ENCODE peak calls at places on chromosomes 2 and 18, in nine cellular contexts. One of them, this sample, is unnamed.

GRCh38 chr2:37776487-37776886 is 105.0 kb upstream of the CDC42EP3 start:
- DNase-seq in HEK293T: no peak
- DNase-seq in WTC11: no peak
- DNase-seq in cardiac fibroblast: peak; percentile 94
- DNase-seq in posterior cingulate gyrus: no peak
- DNase-seq in stimulated activated naive CD8-positive, alpha-beta T cell treated with anti-CD3 and anti-CD28 coated beads, Interleukin-15, amount 100 ng/mL, for 72 hours: no peak
- DNase-seq in naive thymus-derived CD8-positive, alpha-beta T cell: no peak
- DNase-seq in NCI-H748 treated with DMSO at 0.1 percent for 48 hours: no peak
- DNase-seq in stimulated activated CD8-positive, alpha-beta memory T cell treated with anti-CD3 and anti-CD28 coated beads, Interleukin-2, amount 100 ng/mL, for 1 hour: no peak
- DNase-seq in this sample: no peak

GRCh38 chr2:177998006-177998405 is 74.6 kb downstream of the PDE11A start:
- DNase-seq in HEK293T: no peak
- DNase-seq in WTC11: no peak
- DNase-seq in cardiac fibroblast: peak; percentile 76
- DNase-seq in posterior cingulate gyrus: no peak
- DNase-seq in stimulated activated naive CD8-positive, alpha-beta T cell treated with anti-CD3 and anti-CD28 coated beads, Interleukin-15, amount 100 ng/mL, for 72 hours: no peak
- DNase-seq in naive thymus-derived CD8-positive, alpha-beta T cell: no peak
- DNase-seq in NCI-H748 treated with DMSO at 0.1 percent for 48 hours: no peak
- DNase-seq in stimulated activated CD8-positive, alpha-beta memory T cell treated with anti-CD3 and anti-CD28 coated beads, Interleukin-2, amount 100 ng/mL, for 1 hour: no peak
- DNase-seq in this sample: no peak

GRCh38 chr2:30408961-30409387 is 38.1 kb upstream of the LCLAT1 start:
- DNase-seq in HEK293T: no peak
- DNase-seq in WTC11: no peak
- DNase-seq in cardiac fibroblast: peak; percentile 39
- DNase-seq in posterior cingulate gyrus: no peak
- DNase-seq in stimulated activated naive CD8-positive, alpha-beta T cell treated with anti-CD3 and anti-CD28 coated beads, Interleukin-15, amount 100 ng/mL, for 72 hours: no peak
- DNase-seq in naive thymus-derived CD8-positive, alpha-beta T cell: no peak
- DNase-seq in NCI-H748 treated with DMSO at 0.1 percent for 48 hours: no peak
- DNase-seq in stimulated activated CD8-positive, alpha-beta memory T cell treated with anti-CD3 and anti-CD28 coated beads, Interleukin-2, amount 100 ng/mL, for 1 hour: no peak
- DNase-seq in this sample: no peak

GRCh38 chr2:161241894-161242293 is 66.3 kb upstream of the PSMD14 start:
- DNase-seq in HEK293T: no peak
- DNase-seq in WTC11: no peak
- DNase-seq in cardiac fibroblast: no peak
- DNase-seq in posterior cingulate gyrus: no peak
- DNase-seq in stimulated activated naive CD8-positive, alpha-beta T cell treated with anti-CD3 and anti-CD28 coated beads, Interleukin-15, amount 100 ng/mL, for 72 hours: no peak
- DNase-seq in naive thymus-derived CD8-positive, alpha-beta T cell: no peak
- DNase-seq in NCI-H748 treated with DMSO at 0.1 percent for 48 hours: no peak
- DNase-seq in stimulated activated CD8-positive, alpha-beta memory T cell treated with anti-CD3 and anti-CD28 coated beads, Interleukin-2, amount 100 ng/mL, for 1 hour: no peak
- DNase-seq in this sample: no peak

GRCh38 chr2:66581461-66582363 is 146.8 kb downstream of the MEIS1 start:
- DNase-seq in HEK293T: no peak
- DNase-seq in WTC11: peak; percentile 57
- DNase-seq in cardiac fibroblast: no peak
- DNase-seq in posterior cingulate gyrus: no peak
- DNase-seq in stimulated activated naive CD8-positive, alpha-beta T cell treated with anti-CD3 and anti-CD28 coated beads, Interleukin-15, amount 100 ng/mL, for 72 hours: no peak
- DNase-seq in naive thymus-derived CD8-positive, alpha-beta T cell: no peak
- DNase-seq in NCI-H748 treated with DMSO at 0.1 percent for 48 hours: no peak
- DNase-seq in stimulated activated CD8-positive, alpha-beta memory T cell treated with anti-CD3 and anti-CD28 coated beads, Interleukin-2, amount 100 ng/mL, for 1 hour: no peak
- DNase-seq in this sample: no peak

GRCh38 chr2:144678741-144679140 is 158.8 kb upstream of the ZEB2 start:
- DNase-seq in HEK293T: no peak
- DNase-seq in WTC11: no peak
- DNase-seq in cardiac fibroblast: no peak
- DNase-seq in posterior cingulate gyrus: no peak
- DNase-seq in stimulated activated naive CD8-positive, alpha-beta T cell treated with anti-CD3 and anti-CD28 coated beads, Interleukin-15, amount 100 ng/mL, for 72 hours: no peak
- DNase-seq in naive thymus-derived CD8-positive, alpha-beta T cell: no peak
- DNase-seq in NCI-H748 treated with DMSO at 0.1 percent for 48 hours: no peak
- DNase-seq in stimulated activated CD8-positive, alpha-beta memory T cell treated with anti-CD3 and anti-CD28 coated beads, Interleukin-2, amount 100 ng/mL, for 1 hour: no peak
- DNase-seq in this sample: no peak

GRCh38 chr2:64876137-64876647 is 113.0 kb upstream of the SLC1A4 start:
- DNase-seq in HEK293T: no peak
- DNase-seq in WTC11: peak; percentile 24
- DNase-seq in cardiac fibroblast: peak; percentile 81
- DNase-seq in posterior cingulate gyrus: no peak
- DNase-seq in stimulated activated naive CD8-positive, alpha-beta T cell treated with anti-CD3 and anti-CD28 coated beads, Interleukin-15, amount 100 ng/mL, for 72 hours: no peak
- DNase-seq in naive thymus-derived CD8-positive, alpha-beta T cell: no peak
- DNase-seq in NCI-H748 treated with DMSO at 0.1 percent for 48 hours: no peak
- DNase-seq in stimulated activated CD8-positive, alpha-beta memory T cell treated with anti-CD3 and anti-CD28 coated beads, Interleukin-2, amount 100 ng/mL, for 1 hour: no peak
- DNase-seq in this sample: no peak

GRCh38 chr18:37900281-37900680 is 334.7 kb upstream of the CELF4 start:
- DNase-seq in HEK293T: no peak
- DNase-seq in WTC11: no peak
- DNase-seq in cardiac fibroblast: no peak
- DNase-seq in posterior cingulate gyrus: no peak
- DNase-seq in stimulated activated naive CD8-positive, alpha-beta T cell treated with anti-CD3 and anti-CD28 coated beads, Interleukin-15, amount 100 ng/mL, for 72 hours: no peak
- DNase-seq in naive thymus-derived CD8-positive, alpha-beta T cell: no peak
- DNase-seq in NCI-H748 treated with DMSO at 0.1 percent for 48 hours: no peak
- DNase-seq in stimulated activated CD8-positive, alpha-beta memory T cell treated with anti-CD3 and anti-CD28 coated beads, Interleukin-2, amount 100 ng/mL, for 1 hour: no peak
- DNase-seq in this sample: no peak

GRCh38 chr2:152766908-152767307 is 48.5 kb downstream of the ARL6IP6 start:
- DNase-seq in HEK293T: no peak
- DNase-seq in WTC11: no peak
- DNase-seq in cardiac fibroblast: peak; percentile 53
- DNase-seq in posterior cingulate gyrus: no peak
- DNase-seq in stimulated activated naive CD8-positive, alpha-beta T cell treated with anti-CD3 and anti-CD28 coated beads, Interleukin-15, amount 100 ng/mL, for 72 hours: no peak
- DNase-seq in naive thymus-derived CD8-positive, alpha-beta T cell: no peak
- DNase-seq in NCI-H748 treated with DMSO at 0.1 percent for 48 hours: no peak
- DNase-seq in stimulated activated CD8-positive, alpha-beta memory T cell treated with anti-CD3 and anti-CD28 coated beads, Interleukin-2, amount 100 ng/mL, for 1 hour: no peak
- DNase-seq in this sample: no peak

GRCh38 chr2:19933351-19933981 is 31.7 kb upstream of the TTC32 start:
- DNase-seq in HEK293T: peak; percentile 8
- DNase-seq in WTC11: no peak
- DNase-seq in cardiac fibroblast: peak; percentile 91
- DNase-seq in posterior cingulate gyrus: no peak
- DNase-seq in stimulated activated naive CD8-positive, alpha-beta T cell treated with anti-CD3 and anti-CD28 coated beads, Interleukin-15, amount 100 ng/mL, for 72 hours: no peak
- DNase-seq in naive thymus-derived CD8-positive, alpha-beta T cell: no peak
- DNase-seq in NCI-H748 treated with DMSO at 0.1 percent for 48 hours: no peak
- DNase-seq in stimulated activated CD8-positive, alpha-beta memory T cell treated with anti-CD3 and anti-CD28 coated beads, Interleukin-2, amount 100 ng/mL, for 1 hour: no peak
- DNase-seq in this sample: no peak

GRCh38 chr2:239674101-239674980 is 273.5 kb upstream of the HDAC4 start:
- DNase-seq in HEK293T: no peak
- DNase-seq in WTC11: no peak
- DNase-seq in cardiac fibroblast: no peak
- DNase-seq in posterior cingulate gyrus: no peak
- DNase-seq in stimulated activated naive CD8-positive, alpha-beta T cell treated with anti-CD3 and anti-CD28 coated beads, Interleukin-15, amount 100 ng/mL, for 72 hours: no peak
- DNase-seq in naive thymus-derived CD8-positive, alpha-beta T cell: no peak
- DNase-seq in NCI-H748 treated with DMSO at 0.1 percent for 48 hours: no peak
- DNase-seq in stimulated activated CD8-positive, alpha-beta memory T cell treated with anti-CD3 and anti-CD28 coated beads, Interleukin-2, amount 100 ng/mL, for 1 hour: no peak
- DNase-seq in this sample: no peak

GRCh38 chr18:6557052-6557451 is 142.3 kb upstream of the L3MBTL4 start:
- DNase-seq in HEK293T: no peak
- DNase-seq in WTC11: peak; percentile 18
- DNase-seq in cardiac fibroblast: no peak
- DNase-seq in posterior cingulate gyrus: no peak
- DNase-seq in stimulated activated naive CD8-positive, alpha-beta T cell treated with anti-CD3 and anti-CD28 coated beads, Interleukin-15, amount 100 ng/mL, for 72 hours: no peak
- DNase-seq in naive thymus-derived CD8-positive, alpha-beta T cell: no peak
- DNase-seq in NCI-H748 treated with DMSO at 0.1 percent for 48 hours: no peak
- DNase-seq in stimulated activated CD8-positive, alpha-beta memory T cell treated with anti-CD3 and anti-CD28 coated beads, Interleukin-2, amount 100 ng/mL, for 1 hour: no peak
- DNase-seq in this sample: no peak

GRCh38 chr2:107072150-107072940 is 186.4 kb upstream of the ST6GAL2 start:
- DNase-seq in HEK293T: no peak
- DNase-seq in WTC11: no peak
- DNase-seq in cardiac fibroblast: peak; percentile 5
- DNase-seq in posterior cingulate gyrus: no peak
- DNase-seq in stimulated activated naive CD8-positive, alpha-beta T cell treated with anti-CD3 and anti-CD28 coated beads, Interleukin-15, amount 100 ng/mL, for 72 hours: no peak
- DNase-seq in naive thymus-derived CD8-positive, alpha-beta T cell: no peak
- DNase-seq in NCI-H748 treated with DMSO at 0.1 percent for 48 hours: no peak
- DNase-seq in stimulated activated CD8-positive, alpha-beta memory T cell treated with anti-CD3 and anti-CD28 coated beads, Interleukin-2, amount 100 ng/mL, for 1 hour: no peak
- DNase-seq in this sample: no peak

GRCh38 chr2:85560812-85561279 is 447 bp downstream of the GGCX start:
- DNase-seq in HEK293T: no peak
- DNase-seq in WTC11: no peak
- DNase-seq in cardiac fibroblast: no peak
- DNase-seq in posterior cingulate gyrus: no peak
- DNase-seq in stimulated activated naive CD8-positive, alpha-beta T cell treated with anti-CD3 and anti-CD28 coated beads, Interleukin-15, amount 100 ng/mL, for 72 hours: no peak
- DNase-seq in naive thymus-derived CD8-positive, alpha-beta T cell: no peak
- DNase-seq in NCI-H748 treated with DMSO at 0.1 percent for 48 hours: no peak
- DNase-seq in stimulated activated CD8-positive, alpha-beta memory T cell treated with anti-CD3 and anti-CD28 coated beads, Interleukin-2, amount 100 ng/mL, for 1 hour: no peak
- DNase-seq in this sample: no peak

GRCh38 chr2:82355622-82356021 is 2051.1 kb upstream of the LRRTM1 start:
- DNase-seq in HEK293T: no peak
- DNase-seq in WTC11: no peak
- DNase-seq in cardiac fibroblast: no peak
- DNase-seq in posterior cingulate gyrus: no peak
- DNase-seq in stimulated activated naive CD8-positive, alpha-beta T cell treated with anti-CD3 and anti-CD28 coated beads, Interleukin-15, amount 100 ng/mL, for 72 hours: no peak
- DNase-seq in naive thymus-derived CD8-positive, alpha-beta T cell: no peak
- DNase-seq in NCI-H748 treated with DMSO at 0.1 percent for 48 hours: no peak
- DNase-seq in stimulated activated CD8-positive, alpha-beta memory T cell treated with anti-CD3 and anti-CD28 coated beads, Interleukin-2, amount 100 ng/mL, for 1 hour: no peak
- DNase-seq in this sample: no peak

GRCh38 chr18:489244-490023 is 11.1 kb downstream of the COLEC12 start:
- DNase-seq in HEK293T: no peak
- DNase-seq in WTC11: no peak
- DNase-seq in cardiac fibroblast: peak; percentile 78
- DNase-seq in posterior cingulate gyrus: no peak
- DNase-seq in stimulated activated naive CD8-positive, alpha-beta T cell treated with anti-CD3 and anti-CD28 coated beads, Interleukin-15, amount 100 ng/mL, for 72 hours: no peak
- DNase-seq in naive thymus-derived CD8-positive, alpha-beta T cell: no peak
- DNase-seq in NCI-H748 treated with DMSO at 0.1 percent for 48 hours: no peak
- DNase-seq in stimulated activated CD8-positive, alpha-beta memory T cell treated with anti-CD3 and anti-CD28 coated beads, Interleukin-2, amount 100 ng/mL, for 1 hour: no peak
- DNase-seq in this sample: no peak

GRCh38 chr18:25231327-25231691 is 120.7 kb downstream of the ZNF521 start:
- DNase-seq in HEK293T: no peak
- DNase-seq in WTC11: no peak
- DNase-seq in cardiac fibroblast: no peak
- DNase-seq in posterior cingulate gyrus: no peak
- DNase-seq in stimulated activated naive CD8-positive, alpha-beta T cell treated with anti-CD3 and anti-CD28 coated beads, Interleukin-15, amount 100 ng/mL, for 72 hours: no peak
- DNase-seq in naive thymus-derived CD8-positive, alpha-beta T cell: no peak
- DNase-seq in NCI-H748 treated with DMSO at 0.1 percent for 48 hours: no peak
- DNase-seq in stimulated activated CD8-positive, alpha-beta memory T cell treated with anti-CD3 and anti-CD28 coated beads, Interleukin-2, amount 100 ng/mL, for 1 hour: no peak
- DNase-seq in this sample: no peak

GRCh38 chr2:86301711-86302202 is 35.7 kb downstream of the REEP1 start:
- DNase-seq in HEK293T: no peak
- DNase-seq in WTC11: no peak
- DNase-seq in cardiac fibroblast: peak; percentile 65
- DNase-seq in posterior cingulate gyrus: no peak
- DNase-seq in stimulated activated naive CD8-positive, alpha-beta T cell treated with anti-CD3 and anti-CD28 coated beads, Interleukin-15, amount 100 ng/mL, for 72 hours: no peak
- DNase-seq in naive thymus-derived CD8-positive, alpha-beta T cell: no peak
- DNase-seq in NCI-H748 treated with DMSO at 0.1 percent for 48 hours: no peak
- DNase-seq in stimulated activated CD8-positive, alpha-beta memory T cell treated with anti-CD3 and anti-CD28 coated beads, Interleukin-2, amount 100 ng/mL, for 1 hour: no peak
- DNase-seq in this sample: no peak

GRCh38 chr2:138787053-138787666 is 7.0 kb upstream of the NXPH2 start:
- DNase-seq in HEK293T: peak; percentile 41
- DNase-seq in WTC11: no peak
- DNase-seq in cardiac fibroblast: peak; percentile 59
- DNase-seq in posterior cingulate gyrus: no peak
- DNase-seq in stimulated activated naive CD8-positive, alpha-beta T cell treated with anti-CD3 and anti-CD28 coated beads, Interleukin-15, amount 100 ng/mL, for 72 hours: no peak
- DNase-seq in naive thymus-derived CD8-positive, alpha-beta T cell: no peak
- DNase-seq in NCI-H748 treated with DMSO at 0.1 percent for 48 hours: peak; percentile 36
- DNase-seq in stimulated activated CD8-positive, alpha-beta memory T cell treated with anti-CD3 and anti-CD28 coated beads, Interleukin-2, amount 100 ng/mL, for 1 hour: no peak
- DNase-seq in this sample: no peak

GRCh38 chr18:78856569-78857200 is 122.9 kb upstream of the SALL3 start:
- DNase-seq in HEK293T: no peak
- DNase-seq in WTC11: no peak
- DNase-seq in cardiac fibroblast: no peak
- DNase-seq in posterior cingulate gyrus: no peak
- DNase-seq in stimulated activated naive CD8-positive, alpha-beta T cell treated with anti-CD3 and anti-CD28 coated beads, Interleukin-15, amount 100 ng/mL, for 72 hours: no peak
- DNase-seq in naive thymus-derived CD8-positive, alpha-beta T cell: no peak
- DNase-seq in NCI-H748 treated with DMSO at 0.1 percent for 48 hours: no peak
- DNase-seq in stimulated activated CD8-positive, alpha-beta memory T cell treated with anti-CD3 and anti-CD28 coated beads, Interleukin-2, amount 100 ng/mL, for 1 hour: no peak
- DNase-seq in this sample: no peak

GRCh38 chr2:66587216-66587615 is 152.3 kb downstream of the MEIS1 start:
- DNase-seq in HEK293T: peak; percentile 55
- DNase-seq in WTC11: peak; percentile 71
- DNase-seq in cardiac fibroblast: peak; percentile 32
- DNase-seq in posterior cingulate gyrus: no peak
- DNase-seq in stimulated activated naive CD8-positive, alpha-beta T cell treated with anti-CD3 and anti-CD28 coated beads, Interleukin-15, amount 100 ng/mL, for 72 hours: no peak
- DNase-seq in naive thymus-derived CD8-positive, alpha-beta T cell: no peak
- DNase-seq in NCI-H748 treated with DMSO at 0.1 percent for 48 hours: no peak
- DNase-seq in stimulated activated CD8-positive, alpha-beta memory T cell treated with anti-CD3 and anti-CD28 coated beads, Interleukin-2, amount 100 ng/mL, for 1 hour: no peak
- DNase-seq in this sample: no peak

GRCh38 chr2:239979243-239980023 is 45.7 kb downstream of the NDUFA10 start:
- DNase-seq in HEK293T: no peak
- DNase-seq in WTC11: peak; percentile 69
- DNase-seq in cardiac fibroblast: no peak
- DNase-seq in posterior cingulate gyrus: peak; percentile 77
- DNase-seq in stimulated activated naive CD8-positive, alpha-beta T cell treated with anti-CD3 and anti-CD28 coated beads, Interleukin-15, amount 100 ng/mL, for 72 hours: no peak
- DNase-seq in naive thymus-derived CD8-positive, alpha-beta T cell: no peak
- DNase-seq in NCI-H748 treated with DMSO at 0.1 percent for 48 hours: no peak
- DNase-seq in stimulated activated CD8-positive, alpha-beta memory T cell treated with anti-CD3 and anti-CD28 coated beads, Interleukin-2, amount 100 ng/mL, for 1 hour: no peak
- DNase-seq in this sample: no peak

GRCh38 chr2:146246017-146246733 is 1598.7 kb upstream of the ACVR2A start:
- DNase-seq in HEK293T: no peak
- DNase-seq in WTC11: no peak
- DNase-seq in cardiac fibroblast: peak; percentile 70
- DNase-seq in posterior cingulate gyrus: no peak
- DNase-seq in stimulated activated naive CD8-positive, alpha-beta T cell treated with anti-CD3 and anti-CD28 coated beads, Interleukin-15, amount 100 ng/mL, for 72 hours: no peak
- DNase-seq in naive thymus-derived CD8-positive, alpha-beta T cell: no peak
- DNase-seq in NCI-H748 treated with DMSO at 0.1 percent for 48 hours: no peak
- DNase-seq in stimulated activated CD8-positive, alpha-beta memory T cell treated with anti-CD3 and anti-CD28 coated beads, Interleukin-2, amount 100 ng/mL, for 1 hour: no peak
- DNase-seq in this sample: no peak

GRCh38 chr2:25342372-25343186 is 854 bp upstream of the DNMT3A start:
- DNase-seq in HEK293T: peak; percentile 91
- DNase-seq in WTC11: peak; percentile 95
- DNase-seq in cardiac fibroblast: peak; percentile 73
- DNase-seq in posterior cingulate gyrus: peak; percentile 85
- DNase-seq in stimulated activated naive CD8-positive, alpha-beta T cell treated with anti-CD3 and anti-CD28 coated beads, Interleukin-15, amount 100 ng/mL, for 72 hours: peak; percentile 90
- DNase-seq in naive thymus-derived CD8-positive, alpha-beta T cell: peak; percentile 74
- DNase-seq in NCI-H748 treated with DMSO at 0.1 percent for 48 hours: peak; percentile 48
- DNase-seq in stimulated activated CD8-positive, alpha-beta memory T cell treated with anti-CD3 and anti-CD28 coated beads, Interleukin-2, amount 100 ng/mL, for 1 hour: peak; percentile 57
- DNase-seq in this sample: peak; percentile 65

GRCh38 chr18:63162271-63163014 is 157.1 kb downstream of the BCL2 start:
- DNase-seq in HEK293T: no peak
- DNase-seq in WTC11: no peak
- DNase-seq in cardiac fibroblast: no peak
- DNase-seq in posterior cingulate gyrus: no peak
- DNase-seq in stimulated activated naive CD8-positive, alpha-beta T cell treated with anti-CD3 and anti-CD28 coated beads, Interleukin-15, amount 100 ng/mL, for 72 hours: peak; percentile 59
- DNase-seq in naive thymus-derived CD8-positive, alpha-beta T cell: no peak
- DNase-seq in NCI-H748 treated with DMSO at 0.1 percent for 48 hours: no peak
- DNase-seq in stimulated activated CD8-positive, alpha-beta memory T cell treated with anti-CD3 and anti-CD28 coated beads, Interleukin-2, amount 100 ng/mL, for 1 hour: no peak
- DNase-seq in this sample: no peak

GRCh38 chr18:72013512-72013911 is 530.6 kb downstream of the CBLN2 start:
- DNase-seq in HEK293T: no peak
- DNase-seq in WTC11: no peak
- DNase-seq in cardiac fibroblast: no peak
- DNase-seq in posterior cingulate gyrus: no peak
- DNase-seq in stimulated activated naive CD8-positive, alpha-beta T cell treated with anti-CD3 and anti-CD28 coated beads, Interleukin-15, amount 100 ng/mL, for 72 hours: no peak
- DNase-seq in naive thymus-derived CD8-positive, alpha-beta T cell: no peak
- DNase-seq in NCI-H748 treated with DMSO at 0.1 percent for 48 hours: no peak
- DNase-seq in stimulated activated CD8-positive, alpha-beta memory T cell treated with anti-CD3 and anti-CD28 coated beads, Interleukin-2, amount 100 ng/mL, for 1 hour: no peak
- DNase-seq in this sample: no peak

GRCh38 chr2:233600361-233600760 is 17.1 kb upstream of the UGT1A8 start:
- DNase-seq in HEK293T: no peak
- DNase-seq in WTC11: no peak
- DNase-seq in cardiac fibroblast: peak; percentile 1
- DNase-seq in posterior cingulate gyrus: no peak
- DNase-seq in stimulated activated naive CD8-positive, alpha-beta T cell treated with anti-CD3 and anti-CD28 coated beads, Interleukin-15, amount 100 ng/mL, for 72 hours: no peak
- DNase-seq in naive thymus-derived CD8-positive, alpha-beta T cell: no peak
- DNase-seq in NCI-H748 treated with DMSO at 0.1 percent for 48 hours: no peak
- DNase-seq in stimulated activated CD8-positive, alpha-beta memory T cell treated with anti-CD3 and anti-CD28 coated beads, Interleukin-2, amount 100 ng/mL, for 1 hour: no peak
- DNase-seq in this sample: no peak

GRCh38 chr2:72913531-72914225 is 3.6 kb upstream of the EMX1 start:
- DNase-seq in HEK293T: no peak
- DNase-seq in WTC11: no peak
- DNase-seq in cardiac fibroblast: no peak
- DNase-seq in posterior cingulate gyrus: no peak
- DNase-seq in stimulated activated naive CD8-positive, alpha-beta T cell treated with anti-CD3 and anti-CD28 coated beads, Interleukin-15, amount 100 ng/mL, for 72 hours: no peak
- DNase-seq in naive thymus-derived CD8-positive, alpha-beta T cell: no peak
- DNase-seq in NCI-H748 treated with DMSO at 0.1 percent for 48 hours: no peak
- DNase-seq in stimulated activated CD8-positive, alpha-beta memory T cell treated with anti-CD3 and anti-CD28 coated beads, Interleukin-2, amount 100 ng/mL, for 1 hour: no peak
- DNase-seq in this sample: no peak

GRCh38 chr2:190591437-190591836 is 56.9 kb upstream of the NEMP2 start:
- DNase-seq in HEK293T: no peak
- DNase-seq in WTC11: no peak
- DNase-seq in cardiac fibroblast: no peak
- DNase-seq in posterior cingulate gyrus: no peak
- DNase-seq in stimulated activated naive CD8-positive, alpha-beta T cell treated with anti-CD3 and anti-CD28 coated beads, Interleukin-15, amount 100 ng/mL, for 72 hours: no peak
- DNase-seq in naive thymus-derived CD8-positive, alpha-beta T cell: no peak
- DNase-seq in NCI-H748 treated with DMSO at 0.1 percent for 48 hours: no peak
- DNase-seq in stimulated activated CD8-positive, alpha-beta memory T cell treated with anti-CD3 and anti-CD28 coated beads, Interleukin-2, amount 100 ng/mL, for 1 hour: no peak
- DNase-seq in this sample: no peak

GRCh38 chr2:15758779-15759343 is 167.2 kb downstream of the DDX1 start:
- DNase-seq in HEK293T: no peak
- DNase-seq in WTC11: no peak
- DNase-seq in cardiac fibroblast: no peak
- DNase-seq in posterior cingulate gyrus: no peak
- DNase-seq in stimulated activated naive CD8-positive, alpha-beta T cell treated with anti-CD3 and anti-CD28 coated beads, Interleukin-15, amount 100 ng/mL, for 72 hours: no peak
- DNase-seq in naive thymus-derived CD8-positive, alpha-beta T cell: no peak
- DNase-seq in NCI-H748 treated with DMSO at 0.1 percent for 48 hours: no peak
- DNase-seq in stimulated activated CD8-positive, alpha-beta memory T cell treated with anti-CD3 and anti-CD28 coated beads, Interleukin-2, amount 100 ng/mL, for 1 hour: no peak
- DNase-seq in this sample: no peak

GRCh38 chr2:40434638-40435296 is 17.1 kb downstream of the SLC8A1 start:
- DNase-seq in HEK293T: no peak
- DNase-seq in WTC11: no peak
- DNase-seq in cardiac fibroblast: peak; percentile 96
- DNase-seq in posterior cingulate gyrus: no peak
- DNase-seq in stimulated activated naive CD8-positive, alpha-beta T cell treated with anti-CD3 and anti-CD28 coated beads, Interleukin-15, amount 100 ng/mL, for 72 hours: no peak
- DNase-seq in naive thymus-derived CD8-positive, alpha-beta T cell: no peak
- DNase-seq in NCI-H748 treated with DMSO at 0.1 percent for 48 hours: no peak
- DNase-seq in stimulated activated CD8-positive, alpha-beta memory T cell treated with anti-CD3 and anti-CD28 coated beads, Interleukin-2, amount 100 ng/mL, for 1 hour: no peak
- DNase-seq in this sample: no peak

This sample was measured in effector CD8-positive, alpha-beta T cell.